ENCODE peak calls at places on chromosomes 5 and 9, in five cellular contexts. Q is germinal center, A is hepatic stellate cell, U is NCI-H1092 treated with DMSO at 0.1 percent for 48 hours, C is uterus. H is an unnamed sample.

GRCh38 chr5:172412724-172413260 is 41.5 kb downstream of the SH3PXD2B start:
- DNase-seq in C (peak), A (peak), Q (no peak), U (no peak), H (no peak)

GRCh38 chr9:136089697-136090045 is 5.4 kb downstream of the NACC2 start:
- DNase-seq in U (peak), C (no peak), Q (no peak), A (peak), H (no peak)

GRCh38 chr9:131545003-131545785 is at the start of gene PRRT1B:
- DNase-seq in A (no peak), C (no peak), Q (no peak), U (peak), H (no peak)

GRCh38 chr9:36092509-36093215 is 43.9 kb upstream of the GLIPR2 start:
- DNase-seq in U (no peak), Q (peak), C (no peak), A (no peak), H (peak)

GRCh38 chr9:114723926-114724325 is 41.9 kb upstream of the TEX48 start:
- DNase-seq in A (peak), Q (no peak), U (no peak), C (no peak), H (no peak)

GRCh38 chr5:167582916-167583315 is 708.5 kb upstream of the WWC1 start:
- DNase-seq in U (no peak), A (no peak), Q (no peak), C (no peak), H (no peak)

GRCh38 chr5:13218518-13218917 is 726.0 kb downstream of the DNAH5 start:
- DNase-seq in Q (no peak), U (no peak), C (no peak), A (no peak), H (no peak)

GRCh38 chr9:806285-807156 is 35.0 kb upstream of the DMRT1 start:
- DNase-seq in A (peak), U (peak), Q (peak), C (no peak), H (no peak)

GRCh38 chr9:90441814-90442213 is 200.8 kb downstream of the DIRAS2 start:
- DNase-seq in U (peak), A (no peak), C (no peak), Q (no peak), H (no peak)

GRCh38 chr9:128078504-128079434 is 10.7 kb downstream of the SLC25A25 start:
- DNase-seq in C (no peak), U (no peak), A (no peak), Q (no peak), H (no peak)

GRCh38 chr9:2083552-2083951 is 68.4 kb downstream of the SMARCA2 start:
- DNase-seq in Q (no peak), U (no peak), C (no peak), A (no peak), H (no peak)

H was measured in GM12891.